ENCODE peak calls at places on chromosomes 3 and 15, in eight cellular contexts. H is H1, I is neural progenitor cell, Z is colonic mucosa, W is mesenchymal stem cell, D is mesendoderm, L is fibroblast of lung, B is IMR-90. S is an unnamed sample.

GRCh38 chr3:21330293-21330692 is 420.7 kb downstream of the ZNF385D start:
- DNase-seq in H (no peak), Z (no peak), B (no peak), D (no peak), W (no peak), I (no peak), L (peak; percentile 34), S (peak; percentile 28)

GRCh38 chr3:54557538-54558419 is 370.1 kb downstream of the LRTM1 start:
- DNase-seq in I (no peak), L (no peak), H (no peak), D (peak; percentile 33), W (no peak), B (no peak), Z (no peak), S (no peak)

GRCh38 chr15:67138946-67139855 is 73.8 kb downstream of the SMAD3 start:
- DNase-seq in I (no peak), H (no peak), Z (no peak), L (peak; percentile 59), W (no peak), B (peak; percentile 52), D (no peak), S (no peak)

GRCh38 chr15:64209680-64210334 is 47.0 kb upstream of the PPIB start:
- DNase-seq in I (no peak), D (no peak), L (peak; percentile 74), B (peak; percentile 64), H (no peak), Z (no peak), W (peak; percentile 57), S (peak; percentile 79)

GRCh38 chr15:40050788-40051615 is 12.0 kb upstream of the SRP14 start:
- DNase-seq in B (peak; percentile 32), Z (no peak), W (peak; percentile 51), H (no peak), I (peak; percentile 87), L (peak; percentile 42), D (peak; percentile 83), S (no peak)

GRCh38 chr3:172709776-172710708 is 825 bp downstream of the NCEH1 start:
- DNase-seq in L (peak; percentile 46), I (peak; percentile 52), D (peak; percentile 75), H (no peak), Z (peak; percentile 54), B (peak; percentile 41), W (peak; percentile 69), S (peak; percentile 77)

GRCh38 chr3:83195243-83195642 is 1433.8 kb upstream of the GBE1 start:
- DNase-seq in W (no peak), Z (no peak), H (no peak), B (no peak), D (no peak), L (no peak), I (no peak), S (no peak)

GRCh38 chr3:155744626-155745324 is at the start of gene PLCH1:
- DNase-seq in H (peak; percentile 80), B (peak; percentile 40), Z (peak; percentile 85), L (peak; percentile 48), D (peak; percentile 96), W (peak; percentile 76), I (peak; percentile 93), S (peak; percentile 76)

GRCh38 chr15:79219393-79220056 is 63.0 kb upstream of the ANKRD34C start:
- DNase-seq in D (no peak), Z (no peak), W (no peak), H (no peak), L (no peak), I (no peak), B (no peak), S (no peak)

GRCh38 chr15:36798366-36798765 is 218.9 kb downstream of the CDIN1 start:
- DNase-seq in L (no peak), H (no peak), I (no peak), W (no peak), D (no peak), Z (no peak), B (peak; percentile 63), S (peak; percentile 30)

GRCh38 chr3:153163349-153164008 is 1.5 kb downstream of the RAP2B start:
- DNase-seq in B (peak; percentile 29), Z (no peak), D (no peak), I (no peak), L (peak; percentile 48), W (peak; percentile 54), H (no peak), S (peak; percentile 62)

GRCh38 chr15:75195766-75196241 is 5.9 kb upstream of the C15orf39 start:
- DNase-seq in I (peak; percentile 11), D (no peak), L (no peak), Z (no peak), B (no peak), W (no peak), H (no peak), S (no peak)

GRCh38 chr3:156273068-156273709 is 152.8 kb downstream of the KCNAB1 start:
- DNase-seq in Z (no peak), D (no peak), W (no peak), H (no peak), L (no peak), I (no peak), B (no peak), S (no peak)

GRCh38 chr15:27592036-27592725 is 506.9 kb downstream of the OCA2 start:
- DNase-seq in B (no peak), D (peak; percentile 37), H (no peak), L (peak; percentile 28), Z (no peak), I (peak; percentile 32), W (no peak), S (no peak)

GRCh38 chr3:61522629-61523028 is 38.7 kb upstream of the PTPRG start:
- DNase-seq in B (no peak), I (no peak), H (no peak), W (no peak), L (peak; percentile 3), D (peak; percentile 14), Z (no peak), S (no peak)

GRCh38 chr3:124094496-124094895 is 102.6 kb upstream of the ROPN1 start:
- DNase-seq in B (no peak), Z (no peak), I (no peak), L (no peak), W (no peak), H (no peak), D (no peak), S (no peak)

GRCh38 chr3:94515983-94516382 is 453.1 kb downstream of the NSUN3 start:
- DNase-seq in I (no peak), D (no peak), L (no peak), W (no peak), H (no peak), B (no peak), Z (no peak), S (no peak)

GRCh38 chr3:71629289-71630252 is 46.0 kb upstream of the FOXP1 start:
- DNase-seq in B (peak; percentile 64), W (peak; percentile 15), L (peak; percentile 66), D (peak; percentile 34), Z (peak; percentile 26), H (no peak), I (no peak), S (peak; percentile 64)

GRCh38 chr15:67033521-67033920 is 31.9 kb upstream of the SMAD3 start:
- DNase-seq in D (no peak), B (no peak), I (peak; percentile 39), H (no peak), L (no peak), Z (no peak), W (no peak), S (no peak)

GRCh38 chr15:94480289-94480834 is 249.0 kb downstream of the MCTP2 start:
- DNase-seq in L (no peak), I (no peak), D (peak; percentile 18), Z (no peak), H (no peak), W (no peak), B (no peak), S (no peak)

GRCh38 chr3:181941250-181941649 is 229.5 kb downstream of the SOX2 start:
- DNase-seq in I (no peak), B (no peak), H (no peak), Z (no peak), L (no peak), W (no peak), D (no peak), S (no peak)
- H3K4me3 ChIP-seq in I (no peak overlapping the region), B (no peak overlapping the region), H (no peak overlapping the region), Z (no peak overlapping the region), L (no peak overlapping the region), W (no peak overlapping the region), D (no peak overlapping the region), S (no peak overlapping the region)

GRCh38 chr15:98722209-98722608 is 73.9 kb downstream of the IGF1R start:
- DNase-seq in W (no peak), D (no peak), B (no peak), I (no peak), L (no peak), Z (no peak), H (no peak), S (no peak)

GRCh38 chr15:98724495-98724894 is 76.2 kb downstream of the IGF1R start:
- DNase-seq in Z (no peak), W (no peak), I (no peak), H (no peak), B (no peak), D (no peak), L (no peak), S (no peak)

GRCh38 chr15:98724017-98724416 is 75.7 kb downstream of the IGF1R start:
- DNase-seq in B (no peak), Z (no peak), I (no peak), D (no peak), L (no peak), H (no peak), W (no peak), S (no peak)

GRCh38 chr15:98722645-98723044 is 74.3 kb downstream of the IGF1R start:
- DNase-seq in I (no peak), H (no peak), B (no peak), Z (no peak), W (no peak), L (no peak), D (no peak), S (no peak)

DNA sequence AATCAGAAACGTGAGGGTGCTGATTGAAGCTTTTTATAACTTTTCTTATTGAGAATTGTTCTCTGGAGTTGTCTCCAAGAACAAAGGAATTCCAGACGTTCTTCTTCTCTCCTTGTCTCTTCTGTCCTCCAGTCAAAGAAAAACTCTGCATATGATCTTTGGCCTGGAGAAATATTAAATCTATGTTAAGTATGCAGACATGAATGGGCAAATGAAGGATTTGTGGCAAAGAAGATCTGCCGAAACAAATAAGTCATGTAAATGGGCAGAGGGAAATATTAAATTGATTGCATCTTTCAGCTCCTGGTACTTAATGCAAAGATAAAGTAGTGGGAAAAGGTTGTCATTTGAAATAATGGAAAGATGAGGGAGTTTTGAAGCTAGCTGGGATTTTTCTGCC is 74.9 kb downstream of the IGF1R start:
- DNase-seq in B (no peak), D (no peak), L (no peak), W (no peak), H (no peak), Z (no peak), I (no peak), S (peak; percentile 26)
- H3K9ac ChIP-seq in B (no peak overlapping the region), D (no peak overlapping the region), L (no peak overlapping the region), W (no peak overlapping the region), H (no peak overlapping the region), Z (no peak overlapping the region), I (no peak overlapping the region), S (no peak overlapping the region)

GRCh38 chr15:51416129-51416528 is 74.7 kb downstream of the GLDN start:
- DNase-seq in B (no peak), W (no peak), L (no peak), I (no peak), Z (no peak), D (peak; percentile 75), H (no peak), S (no peak)

GRCh38 chr15:51414256-51414860 is 72.9 kb downstream of the GLDN start:
- DNase-seq in W (no peak), B (no peak), Z (no peak), I (no peak), H (no peak), D (no peak), L (no peak), S (no peak)
- H3K4me3 ChIP-seq in W (no peak overlapping the region), B (no peak overlapping the region), Z (no peak overlapping the region), I (no peak overlapping the region), H (no peak overlapping the region), D (no peak overlapping the region), L (no peak overlapping the region), S (no peak overlapping the region)

GRCh38 chr3:104909721-104910120 is 457.0 kb upstream of the ALCAM start:
- DNase-seq in D (no peak), B (peak; percentile 44), W (peak; percentile 35), L (peak; percentile 11), H (no peak), Z (no peak), I (no peak), S (no peak)
- H3K9ac ChIP-seq in D (no peak overlapping the region), B (peak overlapping the region; percentile 50), W (peak overlapping the region; percentile 57), L (no peak overlapping the region), H (no peak overlapping the region), Z (no peak overlapping the region), I (no peak overlapping the region), S (peak overlapping the region; percentile 44)

S was measured in adipocyte.